ENCODE peak calls at places on chromosome X, in four cellular contexts. One of them, this sample, is unnamed.

GRCh38 chrX:123464709-123465108 is 268.1 kb downstream of the THOC2 start:
- DNase-seq in suprapubic skin: no peak
- DNase-seq in IMR-90: no peak
- DNase-seq in adrenal gland: no peak
- DNase-seq in this sample: no peak

GRCh38 chrX:68498508-68499379 is at the start of gene YIPF6:
- DNase-seq in suprapubic skin: peak; percentile 82
- DNase-seq in IMR-90: peak; percentile 72
- DNase-seq in adrenal gland: peak; percentile 80
- DNase-seq in this sample: peak; percentile 77

GRCh38 chrX:29699214-29699613 is 516.1 kb upstream of the MAGEB2 start:
- DNase-seq in suprapubic skin: no peak
- DNase-seq in IMR-90: peak; percentile 34
- DNase-seq in adrenal gland: no peak
- DNase-seq in this sample: no peak

GRCh38 chrX:3161686-3162085 is 120.4 kb downstream of the ARSF start:
- DNase-seq in suprapubic skin: no peak
- DNase-seq in IMR-90: peak; percentile 59
- DNase-seq in adrenal gland: no peak
- DNase-seq in this sample: no peak

GRCh38 chrX:38991656-38992558 is 190.6 kb downstream of the MID1IP1 start:
- DNase-seq in suprapubic skin: no peak
- DNase-seq in IMR-90: peak; percentile 2
- DNase-seq in adrenal gland: no peak
- DNase-seq in this sample: no peak

GRCh38 chrX:114615765-114616164 is 31.9 kb downstream of the HTR2C start:
- DNase-seq in suprapubic skin: no peak
- DNase-seq in IMR-90: no peak
- DNase-seq in adrenal gland: no peak
- DNase-seq in this sample: no peak

GRCh38 chrX:29872831-29873230 is 342.5 kb upstream of the MAGEB2 start:
- DNase-seq in suprapubic skin: no peak
- DNase-seq in IMR-90: no peak
- DNase-seq in adrenal gland: no peak
- DNase-seq in this sample: no peak

GRCh38 chrX:40908857-40909475 is 173.6 kb upstream of the MED14 start:
- DNase-seq in suprapubic skin: no peak
- DNase-seq in IMR-90: peak; percentile 73
- DNase-seq in adrenal gland: no peak
- DNase-seq in this sample: no peak

GRCh38 chrX:150898343-150899190 is at the start of gene CD99L2:
- DNase-seq in suprapubic skin: peak; percentile 87
- DNase-seq in IMR-90: peak; percentile 78
- DNase-seq in adrenal gland: peak; percentile 87
- DNase-seq in this sample: peak; percentile 83

GRCh38 chrX:148530464-148531077 is 30.2 kb downstream of the AFF2 start:
- DNase-seq in suprapubic skin: no peak
- DNase-seq in IMR-90: peak; percentile 33
- DNase-seq in adrenal gland: peak; percentile 29
- DNase-seq in this sample: peak; percentile 4

GRCh38 chrX:31099536-31100090 is 27.8 kb upstream of the FTHL17 start:
- DNase-seq in suprapubic skin: no peak
- DNase-seq in IMR-90: no peak
- DNase-seq in adrenal gland: no peak
- DNase-seq in this sample: no peak

GRCh38 chrX:44731160-44731559 is 112.7 kb upstream of the DUSP21 start:
- DNase-seq in suprapubic skin: no peak
- DNase-seq in IMR-90: peak; percentile 20
- DNase-seq in adrenal gland: no peak
- DNase-seq in this sample: no peak

GRCh38 chrX:40950546-40950945 is 134.7 kb upstream of the USP9X start:
- DNase-seq in suprapubic skin: no peak
- DNase-seq in IMR-90: no peak
- DNase-seq in adrenal gland: no peak
- DNase-seq in this sample: no peak

GRCh38 chrX:37594755-37595382 is 23.4 kb downstream of the LANCL3 start:
- DNase-seq in suprapubic skin: no peak
- DNase-seq in IMR-90: no peak
- DNase-seq in adrenal gland: no peak
- DNase-seq in this sample: no peak

GRCh38 chrX:134753185-134754008 is 95.1 kb upstream of the PLAC1 start:
- DNase-seq in suprapubic skin: no peak
- DNase-seq in IMR-90: peak; percentile 65
- DNase-seq in adrenal gland: no peak
- DNase-seq in this sample: no peak

GRCh38 chrX:41827886-41828285 is 95.5 kb downstream of the CASK start:
- DNase-seq in suprapubic skin: no peak
- DNase-seq in IMR-90: peak; percentile 18
- DNase-seq in adrenal gland: no peak
- DNase-seq in this sample: no peak

GRCh38 chrX:149003863-149004660 is 501.0 kb downstream of the IDS start:
- DNase-seq in suprapubic skin: no peak
- DNase-seq in IMR-90: no peak
- DNase-seq in adrenal gland: no peak
- DNase-seq in this sample: no peak

GRCh38 chrX:97398030-97398551 is 514.4 kb downstream of the RPA4 start:
- DNase-seq in suprapubic skin: no peak
- DNase-seq in IMR-90: peak; percentile 30
- DNase-seq in adrenal gland: no peak
- DNase-seq in this sample: no peak

GRCh38 chrX:33194289-33194688 is 17.1 kb downstream of the DMD start:
- DNase-seq in suprapubic skin: no peak
- DNase-seq in IMR-90: no peak
- DNase-seq in adrenal gland: no peak
- DNase-seq in this sample: no peak

GRCh38 chrX:9656871-9657270 is 108.8 kb downstream of the GPR143 start:
- DNase-seq in suprapubic skin: no peak
- DNase-seq in IMR-90: no peak
- DNase-seq in adrenal gland: no peak
- DNase-seq in this sample: no peak

GRCh38 chrX:22534643-22535042 is 261.9 kb downstream of the CBLL2 start:
- DNase-seq in suprapubic skin: no peak
- DNase-seq in IMR-90: peak; percentile 85
- DNase-seq in adrenal gland: no peak
- DNase-seq in this sample: peak; percentile 53

GRCh38 chrX:68589372-68589753 is 58.1 kb upstream of the STARD8 start:
- DNase-seq in suprapubic skin: no peak
- DNase-seq in IMR-90: no peak
- DNase-seq in adrenal gland: no peak
- DNase-seq in this sample: no peak

GRCh38 chrX:68830486-68831404 is 1.9 kb downstream of the EFNB1 start:
- DNase-seq in suprapubic skin: peak; percentile 57
- DNase-seq in IMR-90: no peak
- DNase-seq in adrenal gland: no peak
- DNase-seq in this sample: peak; percentile 14

GRCh38 chrX:18010251-18010650 is 149.2 kb upstream of the RAI2 start:
- DNase-seq in suprapubic skin: no peak
- DNase-seq in IMR-90: no peak
- DNase-seq in adrenal gland: no peak
- DNase-seq in this sample: no peak

GRCh38 chrX:44306336-44306735 is 37.1 kb downstream of the EFHC2 start:
- DNase-seq in suprapubic skin: no peak
- DNase-seq in IMR-90: peak; percentile 20
- DNase-seq in adrenal gland: no peak
- DNase-seq in this sample: no peak

GRCh38 chrX:2888309-2888708 is 40.8 kb downstream of the ARSD start:
- DNase-seq in suprapubic skin: no peak
- DNase-seq in IMR-90: no peak
- DNase-seq in adrenal gland: no peak
- DNase-seq in this sample: no peak

GRCh38 chrX:10971759-10972158 is 139.4 kb upstream of the HCCS start:
- DNase-seq in suprapubic skin: no peak
- DNase-seq in IMR-90: no peak
- DNase-seq in adrenal gland: no peak
- DNase-seq in this sample: no peak

GRCh38 chrX:19839770-19840254 is 47.6 kb downstream of the SH3KBP1 start:
- DNase-seq in suprapubic skin: no peak
- DNase-seq in IMR-90: no peak
- DNase-seq in adrenal gland: no peak
- DNase-seq in this sample: no peak

GRCh38 chrX:13764765-13765164 is 30.2 kb downstream of the OFD1 start:
- DNase-seq in suprapubic skin: no peak
- DNase-seq in IMR-90: no peak
- DNase-seq in adrenal gland: no peak
- DNase-seq in this sample: peak; percentile 23

GRCh38 chrX:24479924-24480722 is 15.0 kb downstream of the PDK3 start:
- DNase-seq in suprapubic skin: no peak
- DNase-seq in IMR-90: peak; percentile 3
- DNase-seq in adrenal gland: peak; percentile 19
- DNase-seq in this sample: no peak

GRCh38 chrX:13506574-13506973 is 62.8 kb upstream of the EGFL6 start:
- DNase-seq in suprapubic skin: no peak
- DNase-seq in IMR-90: peak; percentile 61
- DNase-seq in adrenal gland: peak; percentile 35
- DNase-seq in this sample: peak; percentile 21

GRCh38 chrX:108396188-108396885 is 41.9 kb downstream of the COL4A6 start:
- DNase-seq in suprapubic skin: no peak
- DNase-seq in IMR-90: peak; percentile 38
- DNase-seq in adrenal gland: no peak
- DNase-seq in this sample: no peak

GRCh38 chrX:108399427-108400165 is 38.6 kb downstream of the COL4A6 start:
- DNase-seq in suprapubic skin: no peak
- DNase-seq in IMR-90: peak; percentile 10
- DNase-seq in adrenal gland: no peak
- DNase-seq in this sample: no peak

GRCh38 chrX:108397627-108398392 is 40.4 kb downstream of the COL4A6 start:
- DNase-seq in suprapubic skin: no peak
- DNase-seq in IMR-90: peak; percentile 4
- DNase-seq in adrenal gland: no peak
- DNase-seq in this sample: no peak

GRCh38 chrX:108396986-108397385 is 41.2 kb downstream of the COL4A6 start:
- DNase-seq in suprapubic skin: no peak
- DNase-seq in IMR-90: no peak
- DNase-seq in adrenal gland: no peak
- DNase-seq in this sample: no peak
- H3K4me1 ChIP-seq in suprapubic skin: no peaks in the 10 kb centered on the region
- H3K4me1 ChIP-seq in IMR-90: no peaks in the 10 kb centered on the region
- H3K4me1 ChIP-seq in adrenal gland: no peaks in the 10 kb centered on the region
- H3K4me1 ChIP-seq in this sample: no peaks in the 10 kb centered on the region

DNA sequence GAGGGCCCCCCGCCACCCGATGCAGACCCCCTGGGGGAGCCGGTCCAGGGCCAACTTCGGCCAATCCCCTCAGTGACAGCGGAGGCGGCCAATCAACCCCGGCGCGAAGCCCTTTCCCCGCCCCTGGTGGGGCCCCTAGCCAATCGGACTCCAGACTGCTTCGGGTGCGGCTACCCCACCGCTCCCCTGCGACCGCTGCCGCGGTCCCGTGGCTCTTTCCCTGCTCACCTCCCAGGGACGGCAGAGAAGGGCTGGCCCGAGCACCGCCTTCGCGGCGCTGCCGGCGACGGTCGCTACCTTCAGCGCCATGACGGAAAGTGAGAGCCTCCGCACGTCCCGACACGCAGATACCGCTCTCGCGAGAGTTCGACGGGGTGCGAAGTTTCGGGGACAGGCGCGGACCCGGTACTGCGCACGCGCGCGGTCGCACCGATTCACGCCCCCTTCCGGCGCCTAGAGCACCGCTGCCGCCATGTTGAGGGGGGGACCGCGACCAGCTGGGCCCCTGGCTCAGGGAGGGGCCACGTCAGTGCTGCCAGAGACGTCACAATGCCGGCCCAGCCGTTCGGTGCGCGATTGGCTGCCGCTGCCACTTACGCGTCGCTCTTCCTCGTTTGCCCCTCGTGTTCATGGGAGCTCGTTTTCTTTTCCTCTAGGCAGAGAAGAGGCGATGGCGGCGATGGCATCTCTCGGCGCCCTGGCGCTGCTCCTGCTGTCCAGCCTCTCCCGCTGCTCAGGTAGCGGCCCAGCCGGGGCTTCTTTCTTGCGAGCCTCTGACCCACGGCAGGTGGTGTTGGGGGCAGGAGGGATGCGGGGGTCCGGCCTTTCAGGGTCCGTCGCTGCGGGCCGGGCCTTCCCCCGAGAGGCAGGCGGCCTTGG is at the start of the genes IDH3G and SSR4:
- DNase-seq in suprapubic skin: peak; percentile 94
- DNase-seq in IMR-90: peak; percentile 93
- DNase-seq in adrenal gland: peak; percentile 93
- DNase-seq in this sample: peak; percentile 89
- TF ChIP-seq POLR2A in suprapubic skin: peak; percentile 9
- TF ChIP-seq POLR2A in IMR-90: peak; percentile 73
- TF ChIP-seq POLR2A in adrenal gland: peak; percentile 58
- TF ChIP-seq POLR2A in this sample: no peak

GRCh38 chrX:153388722-153389459 is 12.3 kb downstream of the PNMA6E start:
- DNase-seq in suprapubic skin: no peak
- DNase-seq in IMR-90: no peak
- DNase-seq in adrenal gland: no peak
- DNase-seq in this sample: no peak

GRCh38 chrX:153384390-153384789 is 16.8 kb downstream of the PNMA6E start:
- DNase-seq in suprapubic skin: no peak
- DNase-seq in IMR-90: no peak
- DNase-seq in adrenal gland: no peak
- DNase-seq in this sample: no peak

GRCh38 chrX:153387345-153387744 is 13.8 kb downstream of the PNMA6E start:
- DNase-seq in suprapubic skin: no peak
- DNase-seq in IMR-90: no peak
- DNase-seq in adrenal gland: no peak
- DNase-seq in this sample: no peak

GRCh38 chrX:153386097-153386496 is 15.1 kb downstream of the PNMA6E start:
- DNase-seq in suprapubic skin: no peak
- DNase-seq in IMR-90: no peak
- DNase-seq in adrenal gland: no peak
- DNase-seq in this sample: no peak

GRCh38 chrX:153387987-153388721 is 13.0 kb downstream of the PNMA6E start:
- DNase-seq in suprapubic skin: no peak
- DNase-seq in IMR-90: no peak
- DNase-seq in adrenal gland: no peak
- DNase-seq in this sample: no peak
- H3K9me3 ChIP-seq in suprapubic skin: no peaks in the 10 kb centered on the region
- H3K9me3 ChIP-seq in IMR-90: peaks cover 3% of the 10 kb centered on the region
- H3K9me3 ChIP-seq in adrenal gland: no peaks in the 10 kb centered on the region
- H3K9me3 ChIP-seq in this sample: no peaks in the 10 kb centered on the region

GRCh38 chrX:66018585-66019309 is 21.1 kb downstream of the VSIG4 start:
- DNase-seq in suprapubic skin: no peak
- DNase-seq in IMR-90: no peak
- DNase-seq in adrenal gland: no peak
- DNase-seq in this sample: no peak

GRCh38 chrX:66020578-66021406 is 19.1 kb downstream of the VSIG4 start:
- DNase-seq in suprapubic skin: no peak
- DNase-seq in IMR-90: no peak
- DNase-seq in adrenal gland: no peak
- DNase-seq in this sample: no peak

GRCh38 chrX:66017659-66018170 is 22.2 kb downstream of the VSIG4 start:
- DNase-seq in suprapubic skin: no peak
- DNase-seq in IMR-90: no peak
- DNase-seq in adrenal gland: no peak
- DNase-seq in this sample: no peak

GRCh38 chrX:66019974-66020373 is 19.9 kb downstream of the VSIG4 start:
- DNase-seq in suprapubic skin: no peak
- DNase-seq in IMR-90: no peak
- DNase-seq in adrenal gland: no peak
- DNase-seq in this sample: no peak

DNA sequence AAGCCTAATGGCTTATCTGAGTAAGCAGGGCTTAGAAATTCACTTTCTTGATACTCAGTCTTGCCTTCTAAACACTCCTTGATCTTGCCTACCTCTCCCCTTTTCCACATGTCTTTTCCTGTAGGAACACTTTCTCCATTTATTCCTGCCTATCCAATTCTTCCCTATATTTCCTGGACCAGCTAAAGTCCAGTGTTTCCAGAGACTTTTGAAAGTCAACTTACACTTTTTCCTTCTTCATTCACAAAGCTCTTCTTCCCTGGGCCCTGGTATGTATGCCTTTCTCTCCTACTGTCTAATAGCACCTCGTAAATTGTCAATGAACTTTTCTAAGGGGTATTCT is 20.6 kb downstream of the VSIG4 start:
- DNase-seq in suprapubic skin: no peak
- DNase-seq in IMR-90: no peak
- DNase-seq in adrenal gland: no peak
- DNase-seq in this sample: no peak
- H3K4me1 ChIP-seq in suprapubic skin: no peaks in the 10 kb centered on the region
- H3K4me1 ChIP-seq in IMR-90: no peaks in the 10 kb centered on the region
- H3K4me1 ChIP-seq in adrenal gland: no peaks in the 10 kb centered on the region
- H3K4me1 ChIP-seq in this sample: no peaks in the 10 kb centered on the region